ENCODE peak calls at places on chromosome 6, in eight cellular contexts. M is MM.1S, N is OCI-LY7, S is fibroblast of the aortic adventitia, H is prostate gland, F is left lung, Z is colonic mucosa, E is choroid plexus epithelial cell. X is an unnamed sample.

GRCh38 chr6:37630281-37630799 is 67.3 kb downstream of the MDGA1 start:
- DNase-seq in M (no peak), N (no peak), S (peak; percentile 96), H (no peak), F (no peak), Z (no peak), E (peak; percentile 96), X (no peak)

GRCh38 chr6:168599118-168599494 is 158.1 kb downstream of the SMOC2 start:
- DNase-seq in M (no peak), N (no peak), S (no peak), H (no peak), F (no peak), Z (no peak), E (no peak), X (no peak)

GRCh38 chr6:133837801-133838349 is 51.0 kb upstream of the TCF21 start:
- DNase-seq in M (peak; percentile 80), N (peak; percentile 21), S (peak; percentile 39), H (peak; percentile 33), F (peak; percentile 87), Z (peak; percentile 75), E (peak; percentile 60), X (no peak)

GRCh38 chr6:105431226-105431625 is 28.3 kb upstream of the PREP start:
- DNase-seq in M (peak; percentile 63), N (peak; percentile 58), S (peak; percentile 82), H (no peak), F (no peak), Z (peak; percentile 30), E (peak; percentile 81), X (peak; percentile 35)

GRCh38 chr6:36019167-36019566 is 5.3 kb downstream of the SLC26A8 start:
- DNase-seq in M (no peak), N (no peak), S (no peak), H (no peak), F (no peak), Z (no peak), E (no peak), X (no peak)

GRCh38 chr6:83167726-83168278 is 25.3 kb downstream of the PGM3 start:
- DNase-seq in M (no peak), N (no peak), S (no peak), H (no peak), F (no peak), Z (no peak), E (no peak), X (no peak)

GRCh38 chr6:141658721-141659120 is 474.0 kb upstream of the GJE1 start:
- DNase-seq in M (no peak), N (no peak), S (no peak), H (no peak), F (no peak), Z (no peak), E (no peak), X (no peak)

GRCh38 chr6:63663147-63663877 is 27.7 kb downstream of the PHF3 start:
- DNase-seq in M (no peak), N (no peak), S (peak; percentile 84), H (no peak), F (no peak), Z (no peak), E (peak; percentile 71), X (no peak)

GRCh38 chr6:157644043-157644810 is 178.8 kb upstream of the SNX9 start:
- DNase-seq in M (no peak), N (no peak), S (peak; percentile 51), H (no peak), F (no peak), Z (no peak), E (peak; percentile 35), X (no peak)

DNA sequence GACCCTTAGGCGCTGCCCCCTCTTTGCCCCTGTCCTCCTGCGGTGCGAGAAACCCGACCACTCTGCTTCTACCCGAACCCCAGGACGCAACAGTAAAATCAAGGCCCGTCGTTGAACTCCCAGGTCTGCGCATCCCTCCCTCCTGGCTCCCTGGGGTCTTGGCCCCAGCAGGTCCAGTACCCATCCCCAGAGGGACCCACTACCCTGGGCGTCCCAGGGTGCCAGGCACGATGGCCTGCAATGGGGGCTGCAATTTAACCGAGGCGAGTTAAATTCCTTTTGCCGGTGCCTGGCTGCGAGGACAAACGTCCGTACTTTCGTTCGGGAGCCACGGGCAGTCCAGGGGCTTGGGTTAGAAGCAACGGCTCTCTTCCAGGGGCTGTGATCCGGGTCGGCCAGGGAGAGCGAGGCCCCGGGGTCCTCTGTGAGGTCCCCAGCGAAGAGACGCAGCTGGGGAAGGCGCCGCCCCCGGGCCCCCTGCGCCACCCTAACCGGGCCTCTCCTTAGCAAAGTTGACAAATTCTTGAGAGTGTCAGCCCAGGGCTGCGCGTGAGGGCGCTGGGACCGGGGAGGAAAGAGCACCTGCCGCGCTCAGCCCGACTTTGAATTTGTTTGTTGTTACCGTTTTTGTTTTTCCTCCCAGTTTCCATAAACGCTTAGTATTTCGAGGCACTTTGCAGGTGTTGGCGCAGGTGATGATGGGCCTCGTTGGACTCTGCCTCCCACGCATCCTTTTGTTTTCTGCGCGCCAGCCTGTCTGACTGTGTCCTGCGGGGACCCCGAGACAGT is 6.1 kb downstream of the OLIG3 start:
- DNase-seq in M (no peak), N (no peak), S (no peak), H (no peak), F (peak; percentile 69), Z (no peak), E (no peak), X (no peak)
- H3K4me3 ChIP-seq in M (no peak overlapping the region), N (no peak overlapping the region), S (no peak overlapping the region), H (no peak overlapping the region), F (no peak overlapping the region), Z (no peak overlapping the region), E (no peak overlapping the region), X (no peak overlapping the region)

GRCh38 chr6:34610819-34611477 is 54.8 kb upstream of the SPDEF start:
- DNase-seq in M (no peak), N (no peak), S (peak; percentile 89), H (no peak), F (no peak), Z (no peak), E (peak; percentile 84), X (no peak)
- H3K4me3 ChIP-seq in M (no peak overlapping the region), N (no peak overlapping the region), S (no peak overlapping the region), H (no peak overlapping the region), F (no peak overlapping the region), Z (no peak overlapping the region), E (no peak overlapping the region), X (no peak overlapping the region)

GRCh38 chr6:42217523-42218367 is at the start of gene MRPS10:
- DNase-seq in M (peak; percentile 94), N (peak; percentile 96), S (peak; percentile 96), H (peak; percentile 90), F (peak; percentile 94), Z (peak; percentile 94), E (peak; percentile 97), X (peak; percentile 89)
- H3K4me3 ChIP-seq in M (peak within 1 kb of the TSS; percentile 89), N (peak within 1 kb of the TSS; percentile 89), S (peak within 1 kb of the TSS; percentile 96), H (peak within 1 kb of the TSS; percentile 53), F (peak within 1 kb of the TSS; percentile 80), Z (peak within 1 kb of the TSS; percentile 59), E (peak within 1 kb of the TSS; percentile 93), X (peak within 1 kb of the TSS; percentile 72)

GRCh38 chr6:3650341-3650958 is 101.1 kb downstream of the PXDC1 start:
- DNase-seq in M (no peak), N (no peak), S (no peak), H (no peak), F (no peak), Z (no peak), E (no peak), X (no peak)
- H3K4me3 ChIP-seq in M (no peak overlapping the region), N (no peak overlapping the region), S (no peak overlapping the region), H (no peak overlapping the region), F (no peak overlapping the region), Z (no peak overlapping the region), E (no peak overlapping the region), X (no peak overlapping the region)

DNA sequence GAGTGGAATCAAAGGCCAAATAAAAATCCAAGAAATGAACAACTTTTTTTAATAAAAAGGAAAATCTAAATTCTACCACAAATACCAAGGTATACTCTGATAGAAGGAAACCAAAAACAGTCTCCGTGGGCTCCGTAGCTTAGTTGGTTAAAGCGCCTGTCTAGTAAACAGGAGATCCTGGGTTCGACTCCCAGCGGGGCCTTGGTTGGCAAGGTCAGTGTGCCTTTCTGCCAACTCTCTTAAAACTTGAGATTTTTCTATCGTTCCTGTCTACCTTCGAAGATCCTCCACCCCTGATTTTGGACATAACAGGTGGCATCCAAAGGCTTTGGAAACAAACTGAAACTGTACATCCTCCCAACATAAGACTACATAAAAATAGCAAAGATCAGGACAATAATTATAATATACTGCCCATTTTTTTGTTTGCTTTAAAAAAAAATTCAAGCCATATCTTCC is 197.9 kb downstream of the TRIM27 start:
- DNase-seq in M (no peak), N (no peak), S (no peak), H (no peak), F (no peak), Z (no peak), E (no peak), X (no peak)
- H3K4me3 ChIP-seq in M (no peak overlapping the region), N (no peak overlapping the region), S (no peak overlapping the region), H (no peak overlapping the region), F (no peak overlapping the region), Z (no peak overlapping the region), E (no peak overlapping the region), X (no peak overlapping the region)

GRCh38 chr6:44214307-44214706 is 2.4 kb upstream of the MYMX start:
- DNase-seq in M (no peak), N (no peak), S (no peak), H (no peak), F (no peak), Z (no peak), E (no peak), X (no peak)

GRCh38 chr6:44219815-44220784 is 3.3 kb upstream of the SLC29A1 start:
- DNase-seq in M (no peak), N (no peak), S (no peak), H (no peak), F (no peak), Z (no peak), E (no peak), X (no peak)

GRCh38 chr6:44216677-44217331 is at the start of gene MYMX:
- DNase-seq in M (no peak), N (no peak), S (no peak), H (no peak), F (no peak), Z (no peak), E (no peak), X (no peak)

GRCh38 chr6:44219053-44219814 is 2.5 kb downstream of the MYMX start:
- DNase-seq in M (peak; percentile 84), N (peak; percentile 70), S (no peak), H (peak; percentile 54), F (peak; percentile 96), Z (peak; percentile 84), E (peak; percentile 82), X (no peak)

DNA sequence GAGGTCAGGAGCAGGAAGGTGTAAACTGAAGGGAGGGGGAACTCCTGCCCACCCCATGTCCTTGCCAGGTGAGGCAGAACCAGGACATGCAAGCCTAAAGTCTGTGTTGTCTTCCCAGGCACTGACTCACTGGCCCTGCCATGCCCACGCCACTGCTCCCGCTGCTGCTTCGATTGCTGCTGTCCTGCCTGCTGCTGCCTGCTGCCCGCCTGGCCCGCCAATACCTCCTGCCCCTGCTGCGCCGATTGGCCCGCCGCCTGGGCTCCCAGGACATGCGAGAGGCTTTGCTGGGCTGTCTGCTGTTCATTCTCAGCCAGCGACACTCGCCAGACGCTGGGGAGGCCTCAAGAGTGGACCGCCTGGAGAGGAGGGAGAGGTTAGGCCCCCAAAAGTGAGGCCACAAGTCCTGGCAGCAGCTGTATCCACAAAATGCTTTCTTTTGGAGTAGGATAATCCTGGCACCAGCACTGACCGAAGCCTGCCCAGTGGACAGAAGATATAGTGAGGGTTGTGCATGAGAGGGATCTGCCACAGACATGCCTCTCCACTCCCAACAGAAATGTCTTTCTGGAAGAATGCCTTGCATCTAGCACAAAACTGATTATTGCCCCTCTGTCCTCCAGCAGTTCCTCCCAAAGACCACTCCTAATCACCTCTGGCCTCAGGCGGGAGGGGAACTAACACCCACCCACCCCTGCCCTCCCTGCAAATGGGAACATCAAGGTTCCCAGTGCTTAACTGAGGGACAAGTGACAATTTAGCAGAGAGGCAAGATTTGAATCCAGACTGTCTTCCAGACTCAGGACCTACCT is 812 bp downstream of the MYMX start:
- DNase-seq in M (no peak), N (no peak), S (no peak), H (no peak), F (no peak), Z (no peak), E (no peak), X (no peak)
- H3K4me3 ChIP-seq in M (no peak overlapping the region), N (no peak overlapping the region), S (no peak overlapping the region), H (no peak overlapping the region), F (no peak overlapping the region), Z (no peak overlapping the region), E (no peak overlapping the region), X (no peak overlapping the region)

X was measured in CD4-positive, alpha-beta memory T cell.